ENCODE peak calls at places on chromosomes 16 and 17, in seven cellular contexts. I is HepG2, Q is GM12878, G is HCT116, B is endothelial cell of umbilical vein, F is GM23338, Y is K562. E is an unnamed sample.

GRCh38 chr16:80198265-80198994 is 342.4 kb upstream of the DYNLRB2 start:
- DNase-seq in I (peak; percentile 26), B (peak; percentile 56), Q (no peak), F (no peak), Y (no peak), G (no peak), E (no peak)

GRCh38 chr17:42850964-42851363 is at the start of gene AOC3:
- DNase-seq in B (no peak), Q (no peak), Y (no peak), I (peak; percentile 28), G (no peak), F (peak; percentile 29), E (no peak)

GRCh38 chr16:53041196-53041977 is 11.3 kb downstream of the CHD9NB start:
- DNase-seq in Y (no peak), B (peak; percentile 74), G (no peak), F (peak; percentile 59), Q (no peak), I (peak; percentile 39), E (no peak)

GRCh38 chr16:23081675-23082119 is 67.6 kb downstream of the USP31 start:
- DNase-seq in Y (no peak), B (peak; percentile 75), I (no peak), G (no peak), Q (no peak), F (no peak), E (no peak)

GRCh38 chr17:67546578-67547527 is 169.8 kb downstream of the PITPNC1 start:
- DNase-seq in B (peak; percentile 35), Q (no peak), G (no peak), I (no peak), F (peak; percentile 40), Y (no peak), E (no peak)

GRCh38 chr16:21565816-21566669 is 33.3 kb upstream of the METTL9 start:
- DNase-seq in Y (no peak), B (no peak), G (no peak), Q (no peak), F (no peak), I (peak; percentile 92), E (no peak)

GRCh38 chr17:66533572-66533971 is 231.2 kb downstream of the PRKCA start:
- DNase-seq in Q (no peak), I (no peak), B (no peak), F (peak; percentile 75), G (no peak), Y (no peak), E (no peak)

GRCh38 chr17:65417406-65418221 is 143.8 kb downstream of the AXIN2 start:
- DNase-seq in G (no peak), I (no peak), F (no peak), B (no peak), Y (no peak), Q (no peak), E (no peak)

GRCh38 chr16:83907111-83907510 is 8.2 kb downstream of the MLYCD start:
- DNase-seq in B (no peak), Y (no peak), I (no peak), Q (no peak), F (no peak), G (no peak), E (no peak)

DNA sequence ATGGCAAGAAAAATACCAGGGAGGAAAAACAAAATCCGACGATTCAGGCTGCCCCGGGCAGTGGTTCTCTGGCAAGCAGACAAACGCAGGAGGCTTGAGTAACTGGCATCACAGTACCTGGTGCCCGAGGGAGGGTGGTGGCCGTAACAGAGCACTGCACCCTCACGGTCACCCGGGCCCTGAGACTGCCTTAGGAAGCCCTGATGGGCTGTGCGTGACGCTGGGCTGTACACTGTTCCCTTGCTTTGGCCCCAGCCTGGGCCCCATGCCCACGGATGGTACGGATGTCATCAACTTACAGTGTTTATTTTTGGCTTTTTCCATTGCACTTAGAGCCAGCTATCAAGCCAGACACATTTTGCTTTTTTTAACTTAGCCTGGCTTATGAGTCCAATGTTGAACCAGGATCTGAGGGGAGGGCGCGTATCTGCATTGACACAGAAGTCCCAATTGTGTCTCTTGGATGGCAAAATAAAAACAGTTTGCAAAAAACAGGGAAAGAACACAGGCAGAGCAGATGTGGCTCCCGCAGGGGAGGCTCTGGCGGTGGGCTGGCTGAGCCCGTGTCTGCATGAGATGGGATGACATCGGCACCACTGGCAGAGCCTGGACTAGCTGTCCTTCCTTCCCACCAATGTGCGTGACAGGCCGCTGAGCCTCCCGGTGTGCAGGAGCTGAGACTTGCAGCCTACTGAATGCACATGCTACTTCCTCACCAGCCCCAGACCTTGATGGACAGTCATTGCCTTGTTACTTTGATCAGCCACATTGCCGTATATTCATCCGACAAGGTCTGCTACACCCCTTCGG is 287.7 kb downstream of the FOXL1 start:
- DNase-seq in F (no peak), Q (no peak), Y (no peak), B (peak; percentile 40), G (no peak), I (no peak), E (no peak)
- TF ChIP-seq POLR2AphosphoS5 in F (no peak), Q (no peak), Y (no peak), B (no peak), G (no peak), I (no peak), E (no peak)

GRCh38 chr17:45016823-45017222 is 34.6 kb downstream of the DCAKD start:
- DNase-seq in Y (no peak), Q (no peak), F (peak; percentile 74), B (no peak), I (peak; percentile 39), G (no peak), E (no peak)

GRCh38 chr17:45020354-45021138 is 30.9 kb downstream of the DCAKD start:
- DNase-seq in Y (no peak), Q (no peak), B (peak; percentile 64), G (no peak), I (no peak), F (peak; percentile 82), E (no peak)

GRCh38 chr17:45021607-45022287 is 29.7 kb downstream of the DCAKD start:
- DNase-seq in F (peak; percentile 77), Y (peak; percentile 90), G (no peak), Q (no peak), B (peak; percentile 38), I (peak; percentile 53), E (no peak)

GRCh38 chr17:45018514-45019176 is 32.8 kb downstream of the DCAKD start:
- DNase-seq in G (no peak), I (no peak), B (no peak), F (peak; percentile 58), Q (no peak), Y (peak; percentile 50), E (no peak)

DNA sequence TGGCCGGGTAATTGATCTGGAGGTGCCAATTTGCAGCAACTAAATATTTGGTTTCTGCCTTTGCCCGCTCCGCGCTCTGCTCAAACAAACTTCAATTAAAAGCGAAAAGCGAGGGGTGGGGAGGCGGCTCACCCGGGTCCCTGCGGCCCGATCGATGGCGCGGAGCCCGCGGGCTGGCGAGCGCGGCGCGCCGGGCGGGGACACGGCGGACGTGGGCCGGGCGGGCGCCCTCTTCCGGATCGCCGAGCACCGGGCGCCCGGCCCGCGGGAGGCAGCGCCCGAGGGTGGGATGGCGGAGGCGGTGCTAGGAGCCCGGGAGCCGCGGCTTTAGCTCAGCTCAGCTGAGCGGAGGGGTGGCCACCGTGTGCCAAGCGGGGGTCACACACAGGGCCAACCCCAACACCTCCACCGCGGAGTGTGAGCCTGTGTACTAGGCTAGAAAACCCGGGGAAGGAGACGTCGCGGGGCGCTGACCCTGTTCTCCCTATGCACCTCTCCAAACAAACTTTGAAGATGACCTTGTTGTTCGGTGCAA is 32.2 kb downstream of the DCAKD start:
- DNase-seq in G (no peak), I (no peak), B (peak; percentile 26), Y (peak; percentile 80), Q (no peak), F (peak; percentile 52), E (no peak)
- TF ChIP-seq EZH2 in G (no peak), I (no peak), B (no peak), Y (no peak), Q (no peak), F (no peak), E (no peak)

DNA sequence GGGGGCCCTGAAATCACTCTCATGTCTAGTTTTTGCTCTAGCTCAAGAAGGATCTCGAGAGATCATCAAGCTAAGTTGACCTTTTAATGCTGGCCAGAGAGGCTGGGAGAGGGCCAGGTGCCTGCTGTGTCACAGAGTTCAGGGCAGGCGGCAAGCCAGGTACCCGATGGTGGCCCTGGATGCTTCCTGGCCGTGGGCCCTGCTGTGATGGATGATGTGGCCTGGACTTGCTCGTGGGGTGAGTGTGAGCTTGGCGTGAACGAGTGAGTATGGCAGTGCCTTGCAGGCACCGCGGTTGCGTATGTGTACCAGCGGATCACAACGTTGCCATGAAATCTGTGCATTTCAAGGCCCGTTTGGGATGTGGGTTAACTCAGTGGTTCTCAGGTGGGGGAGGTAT is 7.4 kb downstream of the IRF8 start:
- DNase-seq in Q (no peak), B (no peak), Y (no peak), I (no peak), G (no peak), F (no peak), E (no peak)
- TF ChIP-seq POLR2AphosphoS5 in Q (peak; percentile 74), B (no peak), Y (no peak), I (no peak), G (no peak), F (no peak), E (no peak)

GRCh38 chr16:31568577-31569359 is 41.1 kb downstream of the AHSP start:
- DNase-seq in B (no peak), F (peak; percentile 76), G (no peak), Y (no peak), Q (no peak), I (no peak), E (no peak)
- TF ChIP-seq EZH2 in B (no peak), F (peak; percentile 93), G (no peak), Y (no peak), Q (no peak), I (no peak), E (no peak)

DNA sequence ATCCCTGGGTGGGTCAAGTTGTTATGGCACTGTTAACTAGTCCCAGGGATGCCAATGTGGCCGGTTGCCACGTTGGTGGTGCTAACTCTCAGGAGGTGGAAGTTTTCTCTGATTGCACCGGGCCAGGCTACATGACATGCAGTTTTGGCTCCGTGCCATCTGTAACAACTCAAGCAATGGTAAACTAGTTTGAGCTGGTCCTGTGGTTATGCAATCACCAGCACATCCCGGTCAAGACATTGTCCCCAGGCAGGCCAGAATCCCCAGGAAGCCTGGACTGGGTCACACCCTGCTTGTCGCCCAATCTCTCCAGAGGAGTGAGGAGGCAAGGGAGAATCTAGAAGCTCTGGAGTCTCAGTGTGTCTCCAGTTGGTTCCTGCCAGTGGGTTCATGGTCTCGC is 10.1 kb upstream of the CCL17 start:
- DNase-seq in I (no peak), G (no peak), Y (no peak), Q (no peak), F (no peak), B (no peak), E (no peak)
- TF ChIP-seq POLR2AphosphoS5 in I (no peak), G (no peak), Y (no peak), Q (no peak), F (no peak), B (no peak), E (no peak)

DNA sequence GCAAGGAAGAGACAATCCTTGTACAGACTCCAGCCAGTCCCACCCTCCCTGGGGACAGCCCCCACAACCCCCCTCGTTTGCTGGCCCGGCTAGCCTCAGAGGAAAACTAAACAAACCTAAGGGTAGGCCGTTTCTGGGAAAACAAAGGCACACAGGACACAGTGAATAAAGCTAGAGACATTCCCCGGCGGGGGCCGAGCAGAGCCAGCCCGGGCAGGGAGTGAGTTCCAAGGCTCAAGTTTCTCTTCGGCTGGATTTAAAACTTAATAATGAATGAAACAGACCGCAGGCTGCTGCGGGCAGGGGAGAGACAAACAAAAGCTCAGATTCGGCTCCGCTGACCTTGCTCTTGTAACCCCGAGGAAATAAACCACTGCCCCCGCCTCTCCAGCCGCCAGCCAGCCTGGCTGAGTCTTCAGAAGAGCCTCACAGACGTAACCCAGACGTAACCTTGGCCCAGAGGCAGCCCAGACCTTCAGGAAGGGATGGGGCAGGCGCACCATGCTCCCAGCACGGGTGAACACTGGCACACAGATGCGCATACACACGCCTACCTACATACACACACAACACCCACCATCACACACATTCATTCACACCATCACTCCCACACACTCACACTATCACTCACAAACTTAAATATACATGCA is 216.0 kb downstream of the ZNF423 start:
- DNase-seq in F (peak; percentile 56), Y (no peak), Q (no peak), G (no peak), I (peak; percentile 56), B (peak; percentile 62), E (no peak)
- TF ChIP-seq EZH2 in F (no peak), Y (no peak), Q (no peak), G (no peak), I (no peak), B (no peak), E (no peak)